ENCODE peak calls at places on chromosomes 16 and 17, in ten cellular contexts. E is esophagus squamous epithelium; W is IMR-90; K is aorta; Z is upper lobe of right lung; Y is tibial nerve; N is CD8-positive, alpha-beta T cell; V is breast epithelium; A is endothelial cell of umbilical vein; C is fibroblast of lung. Q is an unnamed sample. For H3K4me1, the result is how much of the 10 kb centered on the place peaks cover.

GRCh38 chr17:12256380-12256995 is 235.8 kb downstream of the MAP2K4 start:
- DNase-seq in Y (peak), V (no peak), W (peak), K (no peak), N (no peak), Z (no peak), A (peak), E (no peak), C (peak), Q (peak)

GRCh38 chr17:63250830-63251229 is 195.3 kb downstream of the CYB561 start:
- DNase-seq in Z (no peak), V (no peak), N (no peak), E (no peak), Y (no peak), W (no peak), C (peak), K (no peak), A (no peak), Q (no peak)

GRCh38 chr16:67166883-67167168 is 2.3 kb downstream of the HSF4 start:
- DNase-seq in V (no peak), K (no peak), Y (no peak), W (no peak), C (no peak), E (no peak), A (no peak), N (no peak), Z (no peak), Q (no peak)

GRCh38 chr16:67571464-67571863 is 9.1 kb downstream of the CTCF start:
- DNase-seq in V (no peak), Z (no peak), Y (no peak), N (no peak), C (no peak), A (no peak), K (no peak), W (peak), E (no peak), Q (no peak)

GRCh38 chr16:86211800-86212199 is 298.5 kb upstream of the FOXF1 start:
- DNase-seq in V (peak), A (no peak), K (no peak), Y (no peak), C (no peak), W (no peak), Z (no peak), N (no peak), E (no peak), Q (peak)

GRCh38 chr17:31321481-31321880 is at the start of gene EVI2A:
- DNase-seq in Z (no peak), V (no peak), Y (no peak), A (peak), K (no peak), E (no peak), C (peak), N (peak), W (peak), Q (no peak)

GRCh38 chr17:55794681-55795080 is 43.8 kb downstream of the PCTP start:
- DNase-seq in A (no peak), Z (no peak), N (no peak), W (no peak), Y (no peak), K (no peak), C (no peak), V (no peak), E (no peak), Q (no peak)

GRCh38 chr16:56525154-56525720 is 5.4 kb upstream of the BBS2 start:
- DNase-seq in K (no peak), V (no peak), E (no peak), Z (no peak), W (peak), N (no peak), C (peak), Y (no peak), A (no peak), Q (no peak)

GRCh38 chr17:40364121-40364861 is at the start of gene GJD3:
- DNase-seq in K (peak), W (no peak), A (no peak), C (peak), E (no peak), Y (no peak), V (no peak), Z (peak), N (no peak), Q (peak)

GRCh38 chr17:7383742-7384488 is 3.0 kb downstream of the TNK1 start:
- DNase-seq in N (peak), Z (no peak), W (peak), Y (no peak), V (no peak), K (no peak), C (no peak), E (no peak), A (peak), Q (peak)

GRCh38 chr17:71985111-71986039 is 135.4 kb upstream of the SOX9 start:
- DNase-seq in Y (no peak), N (no peak), E (no peak), K (no peak), W (no peak), A (no peak), Z (no peak), C (no peak), V (no peak), Q (no peak)

GRCh38 chr17:38628441-38628840 is 22.7 kb upstream of the SRCIN1 start:
- DNase-seq in W (peak), A (no peak), K (peak), C (no peak), N (no peak), E (no peak), Z (peak), Y (no peak), V (no peak), Q (no peak)

GRCh38 chr16:49348408-49349176 is 25.0 kb upstream of the C16orf78 start:
- DNase-seq in A (no peak), V (no peak), K (no peak), C (no peak), Z (no peak), W (no peak), E (no peak), N (no peak), Y (no peak), Q (no peak)

GRCh38 chr17:3935140-3935542 is 18.9 kb upstream of the P2RX1 start:
- DNase-seq in A (peak), N (peak), E (no peak), V (peak), Y (peak), C (peak), K (no peak), Z (peak), W (peak), Q (no peak)

GRCh38 chr17:78407387-78407990 is 29.0 kb downstream of the PGS1 start:
- DNase-seq in K (no peak), Z (no peak), N (no peak), Y (no peak), V (no peak), W (peak), A (no peak), E (no peak), C (no peak), Q (no peak)
- H3K4me1 ChIP-seq in K (under half), Z (half or more), N (under half), Y (under half), V (under half), W (under half), A (under half), E (under half), C (under half), Q (under half)

GRCh38 chr16:53073053-53073452 is 18.3 kb downstream of the CHD9 start:
- DNase-seq in E (no peak), V (no peak), Z (no peak), K (no peak), C (no peak), N (no peak), Y (no peak), A (no peak), W (no peak), Q (no peak)

GRCh38 chr16:53067675-53068074 is 12.9 kb downstream of the CHD9 start:
- DNase-seq in N (no peak), Y (no peak), A (no peak), E (no peak), V (no peak), C (no peak), Z (no peak), K (no peak), W (no peak), Q (no peak)

GRCh38 chr16:53069772-53070171 is 15.0 kb downstream of the CHD9 start:
- DNase-seq in W (no peak), Y (no peak), N (no peak), A (no peak), K (no peak), E (no peak), C (no peak), V (no peak), Z (no peak), Q (no peak)

GRCh38 chr16:53068423-53068833 is 13.6 kb downstream of the CHD9 start:
- DNase-seq in W (no peak), E (no peak), V (no peak), Z (no peak), A (no peak), Y (no peak), C (no peak), N (peak), K (no peak), Q (no peak)

DNA sequence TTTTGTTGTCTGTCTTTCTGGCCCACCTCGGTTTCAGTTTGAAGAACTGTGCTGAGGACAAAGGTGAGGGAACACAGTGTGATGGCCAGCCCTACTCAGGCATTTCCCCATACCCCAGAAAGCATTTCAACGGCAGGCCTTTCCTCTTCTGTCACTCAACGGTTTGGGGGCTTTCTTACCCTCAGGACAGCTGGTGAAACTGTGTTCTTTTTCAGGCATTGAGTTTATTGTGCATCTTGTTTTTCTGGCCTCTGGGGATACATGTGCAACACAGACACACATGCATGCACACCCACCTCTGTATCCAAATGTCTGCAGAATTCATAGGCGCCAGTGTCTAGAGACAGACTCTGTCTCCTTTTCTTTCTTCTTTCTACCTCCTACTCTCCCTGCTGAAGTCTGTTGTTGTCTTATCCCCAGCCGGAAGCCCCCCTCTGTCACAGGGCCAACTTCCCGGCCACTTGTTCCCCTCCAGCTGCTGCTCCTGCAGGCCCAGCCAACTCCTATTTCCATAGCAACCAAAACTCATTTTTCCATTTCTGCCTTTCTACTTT is 17.0 kb downstream of the CHD9 start:
- DNase-seq in Z (peak), N (no peak), A (peak), W (no peak), Y (peak), E (no peak), V (no peak), C (peak), K (no peak), Q (peak)
- H3K4me1 ChIP-seq in Z (under half), N (under half), A (under half), W (under half), Y (under half), E (under half), V (under half), C (under half), K (under half), Q (under half)

DNA sequence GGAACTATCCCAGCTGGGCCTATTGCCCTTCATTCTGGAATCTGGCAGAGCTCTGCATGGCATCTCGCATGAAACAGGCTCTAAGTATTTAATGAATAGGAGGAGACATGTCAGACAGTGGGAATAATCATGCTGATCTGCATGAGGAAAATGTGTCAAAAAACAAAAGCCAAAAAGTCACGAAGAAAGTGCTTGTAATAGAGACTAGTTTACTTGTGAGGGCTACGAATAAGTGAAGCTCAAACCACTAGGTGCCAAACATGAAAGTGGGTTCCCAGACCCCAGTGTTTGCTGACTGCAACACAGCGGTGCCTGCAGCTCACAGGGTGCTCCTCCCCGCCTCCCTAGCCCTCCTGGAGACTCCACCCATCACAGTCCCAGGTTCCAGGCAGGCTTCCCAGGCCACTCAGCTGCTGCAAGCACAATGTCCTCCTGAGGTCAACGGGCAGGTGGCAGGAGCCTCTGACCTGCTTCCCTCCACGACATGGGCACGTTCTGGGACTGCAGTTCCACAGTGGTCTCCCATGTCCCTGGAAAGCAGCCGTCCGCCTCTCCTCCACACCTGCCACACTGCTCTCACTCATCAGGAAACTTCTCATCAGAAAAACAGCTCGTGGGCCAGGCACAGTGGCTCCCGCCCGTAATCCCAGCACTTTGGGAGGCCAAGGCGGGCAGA is 96.5 kb downstream of the ANKRD11 start:
- DNase-seq in C (no peak), E (no peak), A (peak), K (peak), Z (peak), W (no peak), V (no peak), Y (no peak), N (no peak), Q (peak)
- H3K4me1 ChIP-seq in C (under half), E (half or more), A (under half), K (under half), Z (under half), W (under half), V (under half), Y (under half), N (under half), Q (half or more)

GRCh38 chr16:66309-67182 is 5.9 kb downstream of the RHBDF1 start:
- DNase-seq in Z (no peak), E (no peak), W (no peak), Y (no peak), V (no peak), N (peak), C (no peak), K (no peak), A (no peak), Q (no peak)
- H3K4me1 ChIP-seq in Z (under half), E (under half), W (under half), Y (under half), V (under half), N (under half), C (half or more), K (under half), A (under half), Q (under half)

DNA sequence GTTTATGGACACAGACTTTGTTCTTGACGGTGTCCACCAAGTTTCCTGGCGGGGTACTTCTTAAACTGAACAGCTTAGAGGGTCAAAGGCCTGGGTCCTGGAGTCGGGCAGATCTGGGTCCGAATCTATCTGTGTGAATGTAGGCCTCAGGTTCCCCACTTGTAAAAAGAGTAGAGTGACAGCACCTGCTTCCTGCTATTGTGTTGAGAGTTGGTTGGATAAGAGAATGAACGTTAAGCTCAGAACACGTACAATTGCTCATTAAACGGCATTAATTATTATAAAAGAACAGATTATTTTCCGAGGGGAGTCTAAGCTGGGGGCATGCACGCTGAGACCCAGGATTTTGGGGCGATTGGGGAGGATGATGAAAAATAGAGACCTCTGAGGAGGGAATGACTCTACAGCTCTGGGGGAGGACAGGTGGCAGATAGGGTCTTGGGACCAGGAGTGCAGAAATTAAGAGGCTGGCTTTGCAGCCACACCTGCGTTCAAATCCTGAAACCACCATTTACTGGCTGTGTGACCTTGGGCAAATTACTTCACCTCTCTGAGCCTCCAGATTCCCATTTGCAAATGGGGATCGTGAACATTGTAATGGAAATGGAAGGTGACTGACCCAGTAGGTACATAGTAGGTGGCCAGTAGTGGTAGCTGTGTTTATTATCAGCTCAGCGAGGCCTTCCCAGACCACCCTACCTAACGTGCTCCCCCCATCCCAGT is 862 bp downstream of the CLEC16A start:
- DNase-seq in W (no peak), A (peak), C (no peak), Y (no peak), V (no peak), E (no peak), K (no peak), N (no peak), Z (no peak), Q (no peak)
- H3K4me1 ChIP-seq in W (under half), A (under half), C (under half), Y (under half), V (under half), E (under half), K (under half), N (half or more), Z (under half), Q (half or more)

DNA sequence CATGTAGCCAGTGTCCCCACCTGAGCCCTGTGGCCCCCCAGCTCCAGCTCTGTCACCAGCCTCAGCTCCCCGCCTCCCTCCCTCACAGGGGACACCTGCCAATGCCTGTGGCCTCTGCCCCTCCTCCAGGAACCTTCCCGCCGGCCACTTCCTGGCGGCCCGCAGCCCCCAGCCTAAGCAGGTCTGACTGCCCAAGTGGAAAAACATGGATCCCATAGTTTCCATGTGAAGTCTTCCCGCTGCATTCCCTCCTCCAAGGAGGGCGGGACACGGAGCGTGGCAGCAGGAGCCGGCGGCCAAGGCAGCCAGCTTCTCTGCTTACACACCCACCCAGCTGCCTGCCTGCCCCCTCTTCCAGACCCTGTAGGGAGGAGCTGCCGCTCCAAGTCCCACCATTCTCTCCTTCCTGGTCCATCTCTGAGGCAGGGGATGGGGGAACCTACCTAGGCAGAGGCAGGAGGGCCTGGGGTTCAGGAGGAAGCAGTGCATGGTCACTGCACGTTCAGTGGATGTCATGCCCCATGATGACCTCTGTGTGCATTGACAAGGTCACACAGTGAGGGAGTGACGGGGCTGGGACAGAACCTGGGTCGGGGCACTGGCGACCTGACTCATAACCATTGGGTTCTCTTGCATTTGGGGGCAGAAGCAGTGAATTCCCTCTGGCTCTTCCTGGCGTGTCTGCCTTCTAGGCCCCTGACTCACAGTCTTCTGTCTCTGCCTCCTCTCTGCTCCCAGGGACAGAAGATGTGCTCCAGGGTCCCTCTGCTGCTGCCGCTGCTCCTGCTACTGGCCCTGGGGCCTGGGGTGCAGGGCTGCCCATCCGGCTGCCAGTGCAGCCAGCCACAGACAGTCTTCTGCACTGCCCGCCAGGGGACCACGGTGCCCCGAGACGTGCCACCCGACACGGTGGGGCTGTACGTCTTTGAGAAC is 8.7 kb downstream of the VASN start:
- DNase-seq in C (no peak), A (peak), N (no peak), K (peak), E (no peak), W (no peak), Y (no peak), V (no peak), Z (no peak), Q (no peak)
- H3K4me1 ChIP-seq in C (half or more), A (under half), N (under half), K (under half), E (under half), W (under half), Y (under half), V (under half), Z (under half), Q (half or more)

GRCh38 chr16:57640612-57641011 is 12.2 kb downstream of the ADGRG1 start:
- DNase-seq in V (no peak), E (no peak), C (no peak), K (no peak), N (no peak), Z (no peak), W (no peak), A (no peak), Y (no peak), Q (no peak)
- H3K4me1 ChIP-seq in V (under half), E (under half), C (under half), K (under half), N (under half), Z (half or more), W (under half), A (under half), Y (under half), Q (under half)